ENCODE peak calls at places on chromosome 22, in ten cellular contexts. B is A549; P is psoas muscle; U is iPS DF 6.9; R is neural progenitor cell; F is body of pancreas; J is HCT116; G is CD4-positive, alpha-beta T cell; H is osteoblast; M is WERI-Rb-1. A is an unnamed sample.
A peak's percentile ranks its signal among the peaks of the same experiment; 100 is the strongest.

GRCh38 chr22:17597217-17597616 is 31.3 kb downstream of the ATP6V1E1 start:
- DNase-seq in J (no peak), R (no peak), U (no peak), H (no peak), B (no peak), P (no peak), F (no peak), M (no peak), G (no peak), A (no peak)

GRCh38 chr22:43014876-43015676 is at the start of gene PACSIN2:
- DNase-seq in H (peak; percentile 100), J (peak; percentile 93), P (peak; percentile 100), G (peak; percentile 99), F (peak; percentile 99), U (peak; percentile 83), M (peak; percentile 99), R (peak; percentile 100), B (peak; percentile 96), A (peak; percentile 100)

GRCh38 chr22:47656806-47657205 is 894.4 kb downstream of the TBC1D22A start:
- DNase-seq in B (no peak), M (no peak), R (no peak), H (no peak), J (no peak), P (no peak), G (no peak), F (no peak), U (no peak), A (no peak)

GRCh38 chr22:16989915-16990314 is 18.1 kb downstream of the GAB4 start:
- DNase-seq in B (no peak), G (no peak), R (no peak), U (no peak), P (no peak), F (no peak), H (no peak), M (no peak), J (no peak), A (no peak)

GRCh38 chr22:30889268-30889995 is 79.1 kb downstream of the MORC2 start:
- DNase-seq in H (peak; percentile 83), B (no peak), P (peak; percentile 28), F (no peak), R (no peak), M (no peak), U (no peak), G (no peak), J (no peak), A (no peak)

GRCh38 chr22:29310863-29311339 is 4.5 kb downstream of the GAS2L1 start:
- DNase-seq in F (peak; percentile 97), R (peak; percentile 83), B (peak; percentile 88), U (no peak), J (peak; percentile 75), H (peak; percentile 100), M (peak; percentile 65), G (no peak), P (peak; percentile 97), A (peak; percentile 94)

GRCh38 chr22:38799265-38800002 is 5.5 kb upstream of the DNAL4 start:
- DNase-seq in M (no peak), U (no peak), R (no peak), J (no peak), H (peak; percentile 77), F (no peak), P (no peak), B (no peak), G (no peak), A (no peak)

GRCh38 chr22:41245917-41246499 is 5.3 kb upstream of the CHADL start:
- DNase-seq in U (no peak), J (no peak), G (no peak), F (no peak), H (no peak), P (no peak), R (peak; percentile 10), M (peak; percentile 26), B (no peak), A (no peak)

GRCh38 chr22:50621948-50622722 is 5.8 kb downstream of the ARSA start:
- DNase-seq in G (no peak), U (no peak), J (no peak), P (no peak), M (no peak), R (peak; percentile 63), H (no peak), B (no peak), F (peak; percentile 63), A (no peak)

GRCh38 chr22:50624347-50625130 is 3.4 kb downstream of the ARSA start:
- DNase-seq in J (no peak), G (no peak), H (no peak), B (no peak), F (no peak), M (no peak), P (no peak), R (no peak), U (no peak), A (no peak)

GRCh38 chr22:50622723-50623327 is 5.1 kb downstream of the ARSA start:
- DNase-seq in P (no peak), J (peak; percentile 67), F (peak; percentile 95), R (no peak), M (no peak), H (peak; percentile 56), U (no peak), G (no peak), B (no peak), A (no peak)

GRCh38 chr22:50621491-50621880 is 6.5 kb downstream of the ARSA start:
- DNase-seq in J (no peak), P (no peak), F (no peak), M (no peak), U (no peak), H (no peak), B (no peak), R (no peak), G (peak; percentile 63), A (no peak)

GRCh38 chr22:50620861-50621490 is 7.0 kb downstream of the ARSA start:
- DNase-seq in U (no peak), M (no peak), G (peak; percentile 88), J (no peak), R (no peak), H (peak; percentile 48), P (peak; percentile 62), F (no peak), B (no peak), A (no peak)
- H3K27ac ChIP-seq in U (no peak overlapping the region), M (no peak overlapping the region), G (peak overlapping the region; percentile 85), J (no peak overlapping the region), R (no peak overlapping the region), H (no peak overlapping the region), P (peak overlapping the region; percentile 48), F (no peak overlapping the region), B (no peak overlapping the region), A (no peak overlapping the region)

GRCh38 chr22:27201741-27202140 is 544.4 kb downstream of the MIAT start:
- DNase-seq in R (no peak), G (no peak), M (no peak), P (no peak), J (no peak), B (no peak), F (no peak), U (no peak), H (no peak), A (no peak)

GRCh38 chr22:27204280-27204679 is 546.9 kb downstream of the MIAT start:
- DNase-seq in M (no peak), G (no peak), F (no peak), U (no peak), R (no peak), J (no peak), H (no peak), P (no peak), B (no peak), A (no peak)

GRCh38 chr22:27206001-27206746 is 548.8 kb downstream of the MIAT start:
- DNase-seq in B (no peak), G (no peak), P (no peak), R (no peak), F (no peak), M (no peak), U (no peak), H (no peak), J (no peak), A (no peak)

GRCh38 chr22:27204817-27205216 is 547.4 kb downstream of the MIAT start:
- DNase-seq in M (no peak), R (no peak), U (no peak), P (no peak), J (no peak), G (no peak), H (no peak), B (no peak), F (no peak), A (no peak)

DNA sequence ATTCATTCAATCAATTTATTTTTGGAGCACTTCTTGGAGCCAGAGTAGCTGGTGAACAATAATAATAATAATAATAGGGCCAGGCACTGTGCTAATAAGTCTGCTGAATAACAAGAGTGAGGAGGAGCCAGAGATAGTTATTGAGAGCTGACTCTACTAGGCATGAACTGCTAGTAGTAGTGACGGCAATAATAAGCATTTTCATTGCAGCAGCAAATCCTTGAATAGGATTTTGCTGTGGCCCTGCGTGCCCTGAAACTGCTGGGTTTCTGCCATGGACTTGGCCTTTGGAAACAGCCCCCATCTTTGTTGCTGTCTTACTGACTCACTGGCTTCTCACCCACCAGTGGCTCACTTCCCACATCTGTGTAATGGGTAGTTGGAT is 545.9 kb downstream of the MIAT start:
- DNase-seq in G (no peak), J (no peak), F (no peak), M (no peak), B (no peak), H (no peak), U (no peak), P (no peak), R (no peak), A (no peak)
- H3K27ac ChIP-seq in G (no peak overlapping the region), J (no peak overlapping the region), F (no peak overlapping the region), M (no peak overlapping the region), B (peak overlapping the region; percentile 77), H (peak overlapping the region; percentile 65), U (no peak overlapping the region), P (no peak overlapping the region), R (peak overlapping the region; percentile 55), A (no peak overlapping the region)

DNA sequence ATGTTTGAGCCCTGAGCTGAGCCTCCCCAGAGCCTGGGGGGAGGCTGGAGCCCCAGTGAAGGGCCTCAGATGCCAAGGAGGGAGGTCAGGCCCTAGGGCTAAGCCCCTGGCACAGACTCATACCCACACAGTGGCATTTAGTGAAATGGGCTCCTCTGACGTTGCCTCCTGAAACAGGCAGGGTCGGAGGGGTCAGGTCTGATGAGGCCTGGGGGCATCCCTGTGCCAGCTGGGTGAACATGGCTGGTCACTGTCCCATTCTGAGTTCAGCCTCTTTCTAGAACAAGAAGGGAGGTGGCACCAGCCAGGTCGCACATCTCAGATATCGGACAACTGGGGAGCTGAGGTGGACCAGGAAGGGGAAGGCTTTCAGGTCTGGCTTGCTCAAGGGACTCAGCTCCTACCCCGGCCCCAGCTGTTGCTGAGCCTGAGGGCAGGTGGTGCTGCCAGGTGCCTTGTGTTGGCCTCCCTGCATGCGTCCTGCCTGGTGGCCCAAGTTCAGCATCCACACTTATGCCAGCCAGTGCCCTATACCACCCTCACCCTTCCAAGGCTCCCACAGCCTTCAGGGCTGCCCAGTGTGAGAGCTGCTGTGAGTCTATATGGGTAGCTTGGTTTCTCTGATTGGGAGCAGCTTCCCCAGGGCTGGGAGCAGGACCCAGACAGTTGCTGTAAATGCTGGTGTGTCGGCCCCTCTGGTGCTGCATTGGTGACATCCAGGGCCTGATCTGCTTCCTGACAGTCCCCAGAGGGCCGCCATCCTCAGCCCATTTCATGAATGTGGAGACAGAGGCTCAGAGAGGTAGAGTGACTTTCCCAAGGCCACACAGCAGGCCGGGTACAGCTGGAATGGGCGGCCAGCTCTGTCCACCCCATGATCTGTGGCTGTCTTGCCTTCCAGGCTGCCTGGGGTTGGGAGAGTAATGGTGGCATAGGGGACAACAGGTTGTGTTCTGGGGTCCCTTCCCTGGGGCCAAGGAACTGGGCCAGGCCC is 32.8 kb upstream of the PPARA start:
- DNase-seq in U (no peak), J (no peak), H (no peak), G (no peak), F (peak; percentile 23), M (no peak), P (no peak), R (no peak), B (peak; percentile 6), A (no peak)
- H3K27ac ChIP-seq in U (no peak overlapping the region), J (peak overlapping the region; percentile 34), H (peak overlapping the region; percentile 61), G (no peak overlapping the region), F (peak overlapping the region; percentile 68), M (no peak overlapping the region), P (no peak overlapping the region), R (no peak overlapping the region), B (peak overlapping the region; percentile 40), A (no peak overlapping the region)

DNA sequence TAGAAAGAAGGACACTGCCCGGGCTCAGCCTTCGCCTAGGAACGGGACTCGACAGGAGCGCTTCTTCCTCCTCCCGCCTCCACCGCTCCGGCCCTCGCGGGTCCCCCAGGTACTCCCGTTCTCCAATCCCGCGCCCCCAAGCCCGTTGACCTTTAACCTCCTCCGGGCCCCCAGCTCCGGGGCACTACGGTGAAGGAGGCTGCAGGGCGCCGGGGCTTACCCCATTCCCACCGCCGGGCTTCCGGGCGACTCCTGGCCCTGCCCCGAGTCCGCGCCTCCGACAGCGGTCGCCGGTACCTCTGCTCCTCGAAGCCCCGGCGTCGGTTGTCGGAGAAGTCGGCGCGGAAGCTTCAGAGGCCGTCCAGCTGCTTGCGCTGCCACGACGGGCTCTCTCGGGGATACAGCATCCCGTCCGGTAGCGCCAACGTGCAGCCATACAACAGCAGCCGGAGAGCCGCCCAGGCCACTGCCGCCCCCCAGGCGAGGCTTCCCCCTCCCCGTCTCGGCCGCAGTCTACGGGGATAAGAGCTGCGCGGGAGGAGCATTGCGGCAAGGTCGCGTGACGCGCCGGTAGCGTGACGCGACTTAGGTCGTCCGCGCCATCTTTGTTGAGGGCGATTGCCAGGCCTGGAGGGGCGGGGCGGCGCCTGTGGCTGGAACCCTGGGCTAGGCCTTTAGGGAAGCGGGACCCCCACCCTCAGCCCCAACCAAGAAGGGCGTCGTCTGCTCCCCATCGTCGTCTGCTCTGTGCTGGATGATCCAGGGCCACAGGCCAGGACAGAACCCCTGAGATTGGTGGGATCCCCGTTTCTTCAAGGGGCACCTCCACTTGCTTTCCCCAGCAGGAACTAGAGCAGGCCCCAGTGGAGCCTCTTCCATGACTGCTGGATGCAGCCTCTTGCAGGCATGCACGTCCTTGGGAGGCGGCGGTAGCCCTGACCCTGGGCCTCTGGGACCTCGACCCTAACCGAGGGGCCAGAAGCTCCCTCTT is 26.3 kb downstream of the RGL4 start:
- DNase-seq in M (peak; percentile 91), G (peak; percentile 76), R (peak; percentile 96), B (peak; percentile 88), U (peak; percentile 76), F (peak; percentile 87), P (peak; percentile 90), H (peak; percentile 99), J (peak; percentile 75), A (peak; percentile 86)
- H3K27ac ChIP-seq in M (peak overlapping the region; percentile 81), G (peak overlapping the region; percentile 64), R (no peak overlapping the region), B (peak overlapping the region; percentile 79), U (no peak overlapping the region), F (peak overlapping the region; percentile 68), P (peak overlapping the region; percentile 85), H (peak overlapping the region; percentile 68), J (peak overlapping the region; percentile 71), A (peak overlapping the region; percentile 81)

A was measured in lung.